ENCODE peak calls at places on chromosomes 16 and 17, in five cellular contexts. One of them, this sample, is unnamed.
A peak's percentile ranks its signal among the peaks of the same experiment; 100 is the strongest.

GRCh38 chr16:73095885-73096341 is 48.0 kb upstream of the ZFHX3 start:
- DNase-seq in breast epithelium: no peak
- DNase-seq in tibial nerve: no peak
- DNase-seq in spleen: no peak
- DNase-seq in gastrocnemius medialis: no peak
- DNase-seq in this sample: no peak

GRCh38 chr17:45229681-45230409 is 8.2 kb downstream of the FMNL1 start:
- DNase-seq in breast epithelium: no peak
- DNase-seq in tibial nerve: no peak
- DNase-seq in spleen: peak; percentile 85
- DNase-seq in gastrocnemius medialis: no peak
- DNase-seq in this sample: peak; percentile 86

GRCh38 chr17:39264119-39264518 is 38.4 kb upstream of the STAC2 start:
- DNase-seq in breast epithelium: no peak
- DNase-seq in tibial nerve: peak; percentile 71
- DNase-seq in spleen: no peak
- DNase-seq in gastrocnemius medialis: peak; percentile 85
- DNase-seq in this sample: no peak

GRCh38 chr16:86836503-86837125 is 258.3 kb downstream of the FOXL1 start:
- DNase-seq in breast epithelium: no peak
- DNase-seq in tibial nerve: no peak
- DNase-seq in spleen: no peak
- DNase-seq in gastrocnemius medialis: no peak
- DNase-seq in this sample: no peak

GRCh38 chr16:55815320-55815719 is 17.6 kb downstream of the CES1 start:
- DNase-seq in breast epithelium: no peak
- DNase-seq in tibial nerve: no peak
- DNase-seq in spleen: no peak
- DNase-seq in gastrocnemius medialis: no peak
- DNase-seq in this sample: no peak

GRCh38 chr17:64256913-64257807 is 5.9 kb downstream of the TEX2 start:
- DNase-seq in breast epithelium: no peak
- DNase-seq in tibial nerve: no peak
- DNase-seq in spleen: no peak
- DNase-seq in gastrocnemius medialis: no peak
- DNase-seq in this sample: no peak

GRCh38 chr17:79833744-79834574 is 5.3 kb downstream of the CBX4 start:
- DNase-seq in breast epithelium: no peak
- DNase-seq in tibial nerve: no peak
- DNase-seq in spleen: peak; percentile 78
- DNase-seq in gastrocnemius medialis: no peak
- DNase-seq in this sample: no peak

GRCh38 chr16:66250686-66251405 is 115.6 kb upstream of the CDH5 start:
- DNase-seq in breast epithelium: peak; percentile 72
- DNase-seq in tibial nerve: peak; percentile 86
- DNase-seq in spleen: no peak
- DNase-seq in gastrocnemius medialis: peak; percentile 75
- DNase-seq in this sample: peak; percentile 85

GRCh38 chr17:40839194-40839593 is 16.8 kb upstream of the KRT10 start:
- DNase-seq in breast epithelium: no peak
- DNase-seq in tibial nerve: no peak
- DNase-seq in spleen: no peak
- DNase-seq in gastrocnemius medialis: no peak
- DNase-seq in this sample: no peak

GRCh38 chr17:30086896-30087295 is 29.7 kb upstream of the NSRP1 start:
- DNase-seq in breast epithelium: no peak
- DNase-seq in tibial nerve: no peak
- DNase-seq in spleen: no peak
- DNase-seq in gastrocnemius medialis: no peak
- DNase-seq in this sample: no peak

GRCh38 chr17:39547713-39548478 is 59.8 kb downstream of the NEUROD2 start:
- DNase-seq in breast epithelium: peak; percentile 75
- DNase-seq in tibial nerve: peak; percentile 83
- DNase-seq in spleen: peak; percentile 90
- DNase-seq in gastrocnemius medialis: peak; percentile 46
- DNase-seq in this sample: peak; percentile 67

GRCh38 chr16:14232106-14232890 is 161.2 kb downstream of the MRTFB start:
- DNase-seq in breast epithelium: no peak
- DNase-seq in tibial nerve: no peak
- DNase-seq in spleen: no peak
- DNase-seq in gastrocnemius medialis: no peak
- DNase-seq in this sample: no peak

GRCh38 chr17:48113201-48113676 is 5.7 kb downstream of the SNX11 start:
- DNase-seq in breast epithelium: no peak
- DNase-seq in tibial nerve: peak; percentile 20
- DNase-seq in spleen: peak; percentile 89
- DNase-seq in gastrocnemius medialis: no peak
- DNase-seq in this sample: no peak
- H3K4me3 ChIP-seq in breast epithelium: no peak overlapping the region
- H3K4me3 ChIP-seq in tibial nerve: no peak overlapping the region
- H3K4me3 ChIP-seq in spleen: no peak overlapping the region
- H3K4me3 ChIP-seq in gastrocnemius medialis: no peak overlapping the region
- H3K4me3 ChIP-seq in this sample: no peak overlapping the region

GRCh38 chr16:71723537-71724319 is 773 bp downstream of the PHLPP2 start:
- DNase-seq in breast epithelium: peak; percentile 62
- DNase-seq in tibial nerve: peak; percentile 54
- DNase-seq in spleen: peak; percentile 94
- DNase-seq in gastrocnemius medialis: peak; percentile 74
- DNase-seq in this sample: peak; percentile 48
- TF ChIP-seq CTCF in breast epithelium: peak; percentile 10
- TF ChIP-seq CTCF in tibial nerve: no peak
- TF ChIP-seq CTCF in spleen: peak; percentile 27
- TF ChIP-seq CTCF in gastrocnemius medialis: peak; percentile 17
- TF ChIP-seq CTCF in this sample: no peak

GRCh38 chr16:68839831-68840230 is 3.5 kb upstream of the TANGO6 start:
- DNase-seq in breast epithelium: no peak
- DNase-seq in tibial nerve: no peak
- DNase-seq in spleen: no peak
- DNase-seq in gastrocnemius medialis: no peak
- DNase-seq in this sample: no peak

GRCh38 chr16:68848786-68849185 is 5.5 kb downstream of the TANGO6 start:
- DNase-seq in breast epithelium: no peak
- DNase-seq in tibial nerve: no peak
- DNase-seq in spleen: no peak
- DNase-seq in gastrocnemius medialis: no peak
- DNase-seq in this sample: no peak

GRCh38 chr16:68844211-68844564 is 857 bp downstream of the TANGO6 start:
- DNase-seq in breast epithelium: no peak
- DNase-seq in tibial nerve: no peak
- DNase-seq in spleen: no peak
- DNase-seq in gastrocnemius medialis: no peak
- DNase-seq in this sample: no peak

GRCh38 chr16:68843482-68844210 is at the start of gene TANGO6:
- DNase-seq in breast epithelium: peak; percentile 69
- DNase-seq in tibial nerve: peak; percentile 75
- DNase-seq in spleen: peak; percentile 96
- DNase-seq in gastrocnemius medialis: peak; percentile 82
- DNase-seq in this sample: peak; percentile 64
- TF ChIP-seq POLR2A in breast epithelium: peak; percentile 36
- TF ChIP-seq POLR2A in tibial nerve: peak; percentile 43
- TF ChIP-seq POLR2A in spleen: no peak
- TF ChIP-seq POLR2A in gastrocnemius medialis: peak; percentile 38
- TF ChIP-seq POLR2A in this sample: no peak

GRCh38 chr17:6452471-6453266 is 8.4 kb downstream of the PIMREG start:
- DNase-seq in breast epithelium: no peak
- DNase-seq in tibial nerve: no peak
- DNase-seq in spleen: peak; percentile 38
- DNase-seq in gastrocnemius medialis: no peak
- DNase-seq in this sample: no peak

GRCh38 chr17:6456321-6456720 is 12.1 kb downstream of the PIMREG start:
- DNase-seq in breast epithelium: no peak
- DNase-seq in tibial nerve: no peak
- DNase-seq in spleen: peak; percentile 51
- DNase-seq in gastrocnemius medialis: no peak
- DNase-seq in this sample: no peak

GRCh38 chr17:6455321-6455705 is 11.1 kb downstream of the PIMREG start:
- DNase-seq in breast epithelium: no peak
- DNase-seq in tibial nerve: no peak
- DNase-seq in spleen: peak; percentile 91
- DNase-seq in gastrocnemius medialis: no peak
- DNase-seq in this sample: no peak

GRCh38 chr17:6453279-6454024 is 9.2 kb downstream of the PIMREG start:
- DNase-seq in breast epithelium: no peak
- DNase-seq in tibial nerve: no peak
- DNase-seq in spleen: peak; percentile 77
- DNase-seq in gastrocnemius medialis: no peak
- DNase-seq in this sample: no peak

GRCh38 chr17:6454495-6455320 is 10.5 kb downstream of the PIMREG start:
- DNase-seq in breast epithelium: no peak
- DNase-seq in tibial nerve: no peak
- DNase-seq in spleen: peak; percentile 86
- DNase-seq in gastrocnemius medialis: no peak
- DNase-seq in this sample: no peak
- H3K4me3 ChIP-seq in breast epithelium: peak overlapping the region; percentile 62
- H3K4me3 ChIP-seq in tibial nerve: no peak overlapping the region
- H3K4me3 ChIP-seq in spleen: no peak overlapping the region
- H3K4me3 ChIP-seq in gastrocnemius medialis: no peak overlapping the region
- H3K4me3 ChIP-seq in this sample: no peak overlapping the region

GRCh38 chr17:3678821-3679175 is 10.2 kb downstream of the EMC6 start:
- DNase-seq in breast epithelium: no peak
- DNase-seq in tibial nerve: no peak
- DNase-seq in spleen: no peak
- DNase-seq in gastrocnemius medialis: no peak
- DNase-seq in this sample: no peak
- TF ChIP-seq CTCF in breast epithelium: no peak
- TF ChIP-seq CTCF in tibial nerve: no peak
- TF ChIP-seq CTCF in spleen: no peak
- TF ChIP-seq CTCF in gastrocnemius medialis: no peak
- TF ChIP-seq CTCF in this sample: no peak